ENCODE peak calls at places on chromosomes 2 and 18, in six cellular contexts. W is activated T-cell treated with anti-CD3 and anti-CD28 coated beads for 1 hour; Z is kidney tubule cell; V is CD8-positive, alpha-beta T cell; H is NCI-H1436; G is RWPE1. Q is an unnamed sample.

GRCh38 chr2:136116111-136116812 is 1.7 kb downstream of the CXCR4 start:
- DNase-seq in V (peak; percentile 86), H (no peak), Z (no peak), W (peak; percentile 76), G (no peak), Q (no peak)

GRCh38 chr18:32139835-32140283 is 48.2 kb downstream of the RNF138 start:
- DNase-seq in V (no peak), G (no peak), Z (no peak), W (no peak), H (no peak), Q (no peak)

GRCh38 chr2:58429285-58429874 is 188.3 kb upstream of the FANCL start:
- DNase-seq in H (no peak), G (no peak), Z (no peak), V (no peak), W (no peak), Q (no peak)

GRCh38 chr2:3789246-3789645 is 85.9 kb downstream of the DCDC2C start:
- DNase-seq in H (no peak), G (peak; percentile 17), V (no peak), Z (peak; percentile 75), W (no peak), Q (no peak)

GRCh38 chr18:52459890-52460289 is 119.9 kb downstream of the DCC start:
- DNase-seq in G (no peak), W (no peak), H (no peak), V (no peak), Z (no peak), Q (no peak)

GRCh38 chr2:107545851-107546250 is 280.8 kb upstream of the RGPD4 start:
- DNase-seq in Z (no peak), G (no peak), W (no peak), V (no peak), H (no peak), Q (no peak)

GRCh38 chr2:164739966-164740365 is 101.7 kb downstream of the COBLL1 start:
- DNase-seq in G (peak; percentile 55), Z (peak; percentile 70), H (no peak), W (no peak), V (no peak), Q (no peak)

GRCh38 chr2:189327879-189328351 is 113.4 kb upstream of the WDR75 start:
- DNase-seq in H (no peak), G (no peak), W (no peak), Z (no peak), V (no peak), Q (no peak)

GRCh38 chr2:219058541-219059374 is 2.0 kb downstream of the IHH start:
- DNase-seq in Z (peak; percentile 52), G (no peak), W (no peak), H (no peak), V (no peak), Q (no peak)

GRCh38 chr2:74037379-74037860 is 52.7 kb downstream of the TET3 start:
- DNase-seq in H (no peak), Z (no peak), G (no peak), V (peak; percentile 46), W (no peak), Q (no peak)